ENCODE peak calls at places on chromosomes 11 and 22, in seven cellular contexts. K is LoVo; R is activated CD4-positive, CD25-positive, alpha-beta regulatory T cell; N is cardiac muscle cell; V is AG09309; G is NCI-H146; U is NCI-H1105 treated with DMSO at 0.1 percent for 48 hours. Q is an unnamed sample.

GRCh38 chr22:43828711-43829447 is 16.8 kb upstream of the EFCAB6 start:
- DNase-seq in G (no peak), R (no peak), K (no peak), V (no peak), U (no peak), N (peak; percentile 75), Q (no peak)

GRCh38 chr11:36375348-36376314 is 79.5 kb downstream of the PRR5L start:
- DNase-seq in R (no peak), G (no peak), K (no peak), N (no peak), V (no peak), U (no peak), Q (no peak)

GRCh38 chr11:75126564-75126963 is 24.3 kb upstream of the SLCO2B1 start:
- DNase-seq in R (no peak), N (no peak), U (no peak), K (no peak), G (no peak), V (no peak), Q (no peak)

GRCh38 chr11:72114570-72114969 is 2.1 kb upstream of the ANAPC15 start:
- DNase-seq in N (no peak), K (no peak), G (no peak), U (no peak), V (no peak), R (no peak), Q (no peak)

GRCh38 chr11:77473001-77473800 is 693 bp downstream of the PAK1 start:
- DNase-seq in G (peak; percentile 63), N (peak; percentile 32), R (no peak), K (peak; percentile 48), V (no peak), U (peak; percentile 60), Q (peak; percentile 69)

GRCh38 chr11:119509969-119510401 is 87.0 kb upstream of the THY1 start:
- DNase-seq in V (peak; percentile 62), U (no peak), G (no peak), N (peak; percentile 93), R (no peak), K (no peak), Q (no peak)

GRCh38 chr22:45942787-45943493 is 34.0 kb downstream of the WNT7B start:
- DNase-seq in V (no peak), R (no peak), N (no peak), U (no peak), K (no peak), G (no peak), Q (no peak)

GRCh38 chr11:117456027-117456720 is 128.5 kb downstream of the CEP164 start:
- DNase-seq in N (no peak), G (no peak), V (no peak), K (no peak), U (no peak), R (no peak), Q (no peak)

GRCh38 chr11:68632802-68633201 is 51.5 kb upstream of the GAL start:
- DNase-seq in G (peak; percentile 53), U (peak; percentile 66), R (no peak), V (peak; percentile 2), K (peak; percentile 60), N (peak; percentile 82), Q (peak; percentile 74)

GRCh38 chr22:44424867-44425351 is 73.1 kb downstream of the RTL6 start:
- DNase-seq in K (no peak), U (no peak), V (no peak), G (peak; percentile 69), R (no peak), N (no peak), Q (no peak)

GRCh38 chr11:77067776-77068460 is 1.1 kb downstream of the CAPN5 start:
- DNase-seq in K (no peak), G (no peak), U (no peak), V (no peak), N (no peak), R (no peak), Q (no peak)

GRCh38 chr11:131378931-131379330 is 8.5 kb downstream of the NTM start:
- DNase-seq in R (no peak), K (no peak), G (no peak), U (no peak), V (no peak), N (no peak), Q (no peak)

GRCh38 chr11:76642341-76642740 is 28.2 kb downstream of the LRRC32 start:
- DNase-seq in G (peak; percentile 37), K (no peak), R (no peak), V (no peak), U (no peak), N (no peak), Q (no peak)

GRCh38 chr22:23119492-23120414 is 22.0 kb downstream of the RSPH14 start:
- DNase-seq in N (no peak), K (no peak), V (no peak), G (no peak), U (no peak), R (peak; percentile 16), Q (no peak)

GRCh38 chr22:24578355-24579241 is 14.3 kb downstream of the LRRC75B start:
- DNase-seq in U (peak; percentile 17), V (no peak), R (no peak), N (no peak), K (peak; percentile 83), G (peak; percentile 1), Q (no peak)

GRCh38 chr11:70314730-70315129 is 44.2 kb downstream of the PPFIA1 start:
- DNase-seq in R (no peak), G (no peak), U (no peak), V (no peak), N (no peak), K (no peak), Q (no peak)

GRCh38 chr22:37742374-37743092 is 45.7 kb downstream of the TRIOBP start:
- DNase-seq in R (no peak), U (no peak), K (peak; percentile 56), G (no peak), N (peak; percentile 88), V (peak; percentile 64), Q (no peak)

GRCh38 chr11:1225386-1226225 is 2.7 kb downstream of the MUC5B start:
- DNase-seq in N (no peak), V (no peak), U (no peak), G (no peak), K (no peak), R (no peak), Q (peak; percentile 5)

GRCh38 chr22:22408731-22409696 is 99.5 kb downstream of the ZNF280B start:
- DNase-seq in R (no peak), N (peak; percentile 27), K (peak; percentile 25), V (no peak), G (peak; percentile 38), U (peak; percentile 11), Q (peak; percentile 26)

GRCh38 chr11:102783720-102784119 is 3.3 kb upstream of the MMP10 start:
- DNase-seq in V (no peak), R (no peak), U (peak; percentile 71), G (no peak), N (no peak), K (peak; percentile 11), Q (no peak)

GRCh38 chr22:49929553-49929979 is 11.1 kb downstream of the CRELD2 start:
- DNase-seq in K (peak; percentile 72), G (peak; percentile 30), N (peak; percentile 53), R (peak; percentile 75), U (peak; percentile 6), V (no peak), Q (peak; percentile 82)

GRCh38 chr11:62716816-62717215 is 9.3 kb downstream of the GNG3 start:
- DNase-seq in N (no peak), R (no peak), G (no peak), V (no peak), K (no peak), U (no peak), Q (no peak)

GRCh38 chr22:27220349-27220748 is 563.0 kb downstream of the MIAT start:
- DNase-seq in G (no peak), K (no peak), U (no peak), R (no peak), N (peak; percentile 85), V (peak; percentile 74), Q (no peak)